ENCODE peak calls at places on chromosomes 16 and 17, in seven cellular contexts. One of them, this sample, is unnamed.

GRCh38 chr16:997440-998051 is 16.0 kb downstream of the SOX8 start:
- DNase-seq in breast epithelium: no peak
- DNase-seq in gastrocnemius medialis: no peak
- DNase-seq in IMR-90: peak; percentile 41
- DNase-seq in prostate gland: peak; percentile 46
- DNase-seq in esophagus muscularis mucosa: no peak
- DNase-seq in heart left ventricle: no peak
- DNase-seq in this sample: no peak

GRCh38 chr17:78933025-78933958 is 8.1 kb upstream of the TIMP2 start:
- DNase-seq in breast epithelium: no peak
- DNase-seq in gastrocnemius medialis: peak; percentile 73
- DNase-seq in IMR-90: peak; percentile 99
- DNase-seq in prostate gland: no peak
- DNase-seq in esophagus muscularis mucosa: no peak
- DNase-seq in heart left ventricle: peak; percentile 82
- DNase-seq in this sample: peak; percentile 92

GRCh38 chr16:67241008-67241900 is 6.0 kb downstream of the FHOD1 start:
- DNase-seq in breast epithelium: peak; percentile 87
- DNase-seq in gastrocnemius medialis: peak; percentile 95
- DNase-seq in IMR-90: peak; percentile 92
- DNase-seq in prostate gland: peak; percentile 73
- DNase-seq in esophagus muscularis mucosa: no peak
- DNase-seq in heart left ventricle: peak; percentile 89
- DNase-seq in this sample: no peak

GRCh38 chr17:20095366-20096080 is 86.4 kb downstream of the SPECC1 start:
- DNase-seq in breast epithelium: no peak
- DNase-seq in gastrocnemius medialis: peak; percentile 53
- DNase-seq in IMR-90: peak; percentile 13
- DNase-seq in prostate gland: peak; percentile 21
- DNase-seq in esophagus muscularis mucosa: no peak
- DNase-seq in heart left ventricle: peak; percentile 79
- DNase-seq in this sample: peak; percentile 62

GRCh38 chr17:3678821-3679175 is 10.2 kb downstream of the EMC6 start:
- DNase-seq in breast epithelium: no peak
- DNase-seq in gastrocnemius medialis: no peak
- DNase-seq in IMR-90: no peak
- DNase-seq in prostate gland: no peak
- DNase-seq in esophagus muscularis mucosa: no peak
- DNase-seq in heart left ventricle: no peak
- DNase-seq in this sample: no peak

GRCh38 chr16:4494746-4495490 is 18.7 kb downstream of the HMOX2 start:
- DNase-seq in breast epithelium: no peak
- DNase-seq in gastrocnemius medialis: no peak
- DNase-seq in IMR-90: peak; percentile 86
- DNase-seq in prostate gland: no peak
- DNase-seq in esophagus muscularis mucosa: no peak
- DNase-seq in heart left ventricle: no peak
- DNase-seq in this sample: no peak

GRCh38 chr16:66446737-66447136 is 19.6 kb downstream of the BEAN1 start:
- DNase-seq in breast epithelium: no peak
- DNase-seq in gastrocnemius medialis: no peak
- DNase-seq in IMR-90: no peak
- DNase-seq in prostate gland: no peak
- DNase-seq in esophagus muscularis mucosa: no peak
- DNase-seq in heart left ventricle: peak; percentile 59
- DNase-seq in this sample: no peak

GRCh38 chr16:55062446-55062845 is 131.8 kb downstream of the IRX5 start:
- DNase-seq in breast epithelium: no peak
- DNase-seq in gastrocnemius medialis: no peak
- DNase-seq in IMR-90: peak; percentile 4
- DNase-seq in prostate gland: no peak
- DNase-seq in esophagus muscularis mucosa: no peak
- DNase-seq in heart left ventricle: no peak
- DNase-seq in this sample: peak; percentile 39

GRCh38 chr16:64094170-64094960 is 1027.5 kb downstream of the CDH11 start:
- DNase-seq in breast epithelium: no peak
- DNase-seq in gastrocnemius medialis: no peak
- DNase-seq in IMR-90: peak; percentile 29
- DNase-seq in prostate gland: no peak
- DNase-seq in esophagus muscularis mucosa: no peak
- DNase-seq in heart left ventricle: no peak
- DNase-seq in this sample: no peak

GRCh38 chr16:23676924-23677480 is 1.7 kb upstream of the PLK1 start:
- DNase-seq in breast epithelium: no peak
- DNase-seq in gastrocnemius medialis: no peak
- DNase-seq in IMR-90: no peak
- DNase-seq in prostate gland: no peak
- DNase-seq in esophagus muscularis mucosa: no peak
- DNase-seq in heart left ventricle: no peak
- DNase-seq in this sample: peak; percentile 31

GRCh38 chr16:11546522-11547485 is 39.9 kb downstream of the LITAF start:
- DNase-seq in breast epithelium: no peak
- DNase-seq in gastrocnemius medialis: no peak
- DNase-seq in IMR-90: peak; percentile 85
- DNase-seq in prostate gland: no peak
- DNase-seq in esophagus muscularis mucosa: no peak
- DNase-seq in heart left ventricle: no peak
- DNase-seq in this sample: no peak

GRCh38 chr16:30472328-30472942 is at the start of gene ITGAL:
- DNase-seq in breast epithelium: no peak
- DNase-seq in gastrocnemius medialis: peak; percentile 31
- DNase-seq in IMR-90: no peak
- DNase-seq in prostate gland: no peak
- DNase-seq in esophagus muscularis mucosa: no peak
- DNase-seq in heart left ventricle: peak; percentile 52
- DNase-seq in this sample: peak; percentile 27

GRCh38 chr16:69563605-69564580 is 1.9 kb upstream of the NFAT5 start:
- DNase-seq in breast epithelium: no peak
- DNase-seq in gastrocnemius medialis: no peak
- DNase-seq in IMR-90: peak; percentile 65
- DNase-seq in prostate gland: no peak
- DNase-seq in esophagus muscularis mucosa: no peak
- DNase-seq in heart left ventricle: no peak
- DNase-seq in this sample: no peak

GRCh38 chr16:31301708-31302400 is 42.1 kb downstream of the ITGAM start:
- DNase-seq in breast epithelium: no peak
- DNase-seq in gastrocnemius medialis: no peak
- DNase-seq in IMR-90: no peak
- DNase-seq in prostate gland: no peak
- DNase-seq in esophagus muscularis mucosa: no peak
- DNase-seq in heart left ventricle: no peak
- DNase-seq in this sample: no peak

GRCh38 chr17:33242725-33243124 is 50.4 kb downstream of the ASIC2 start:
- DNase-seq in breast epithelium: no peak
- DNase-seq in gastrocnemius medialis: no peak
- DNase-seq in IMR-90: no peak
- DNase-seq in prostate gland: no peak
- DNase-seq in esophagus muscularis mucosa: no peak
- DNase-seq in heart left ventricle: no peak
- DNase-seq in this sample: no peak

GRCh38 chr16:20944861-20945390 is 44.4 kb downstream of the LYRM1 start:
- DNase-seq in breast epithelium: no peak
- DNase-seq in gastrocnemius medialis: no peak
- DNase-seq in IMR-90: peak; percentile 16
- DNase-seq in prostate gland: no peak
- DNase-seq in esophagus muscularis mucosa: no peak
- DNase-seq in heart left ventricle: no peak
- DNase-seq in this sample: no peak

GRCh38 chr17:28748852-28749515 is 5.2 kb downstream of the TRAF4 start:
- DNase-seq in breast epithelium: no peak
- DNase-seq in gastrocnemius medialis: no peak
- DNase-seq in IMR-90: no peak
- DNase-seq in prostate gland: no peak
- DNase-seq in esophagus muscularis mucosa: no peak
- DNase-seq in heart left ventricle: no peak
- DNase-seq in this sample: no peak

GRCh38 chr16:68700120-68700519 is 37.0 kb upstream of the CDH1 start:
- DNase-seq in breast epithelium: no peak
- DNase-seq in gastrocnemius medialis: no peak
- DNase-seq in IMR-90: peak; percentile 10
- DNase-seq in prostate gland: no peak
- DNase-seq in esophagus muscularis mucosa: no peak
- DNase-seq in heart left ventricle: no peak
- DNase-seq in this sample: no peak

GRCh38 chr17:47254403-47254943 is 846 bp downstream of the ITGB3 start:
- DNase-seq in breast epithelium: no peak
- DNase-seq in gastrocnemius medialis: no peak
- DNase-seq in IMR-90: no peak
- DNase-seq in prostate gland: no peak
- DNase-seq in esophagus muscularis mucosa: no peak
- DNase-seq in heart left ventricle: no peak
- DNase-seq in this sample: no peak

GRCh38 chr16:49733278-49734009 is 122.5 kb downstream of the ZNF423 start:
- DNase-seq in breast epithelium: no peak
- DNase-seq in gastrocnemius medialis: no peak
- DNase-seq in IMR-90: no peak
- DNase-seq in prostate gland: no peak
- DNase-seq in esophagus muscularis mucosa: no peak
- DNase-seq in heart left ventricle: no peak
- DNase-seq in this sample: no peak

GRCh38 chr16:82439678-82440293 is 187.0 kb upstream of the CDH13 start:
- DNase-seq in breast epithelium: no peak
- DNase-seq in gastrocnemius medialis: no peak
- DNase-seq in IMR-90: peak; percentile 4
- DNase-seq in prostate gland: no peak
- DNase-seq in esophagus muscularis mucosa: no peak
- DNase-seq in heart left ventricle: no peak
- DNase-seq in this sample: no peak
- TF ChIP-seq CTCF in breast epithelium: no peak
- TF ChIP-seq CTCF in gastrocnemius medialis: no peak
- TF ChIP-seq CTCF in IMR-90: peak; percentile 37
- TF ChIP-seq CTCF in prostate gland: no peak
- TF ChIP-seq CTCF in esophagus muscularis mucosa: no peak
- TF ChIP-seq CTCF in heart left ventricle: peak; percentile 13
- TF ChIP-seq CTCF in this sample: no peak

GRCh38 chr17:7292729-7293128 is 1.7 kb downstream of the YBX2 start:
- DNase-seq in breast epithelium: no peak
- DNase-seq in gastrocnemius medialis: peak; percentile 56
- DNase-seq in IMR-90: no peak
- DNase-seq in prostate gland: no peak
- DNase-seq in esophagus muscularis mucosa: no peak
- DNase-seq in heart left ventricle: no peak
- DNase-seq in this sample: no peak
- H3K4me3 ChIP-seq in breast epithelium: no peak overlapping the region
- H3K4me3 ChIP-seq in gastrocnemius medialis: no peak overlapping the region
- H3K4me3 ChIP-seq in IMR-90: no peak overlapping the region
- H3K4me3 ChIP-seq in prostate gland: no peak overlapping the region
- H3K4me3 ChIP-seq in esophagus muscularis mucosa: no peak overlapping the region
- H3K4me3 ChIP-seq in heart left ventricle: no peak overlapping the region
- H3K4me3 ChIP-seq in this sample: no peak overlapping the region

GRCh38 chr17:69144621-69145255 is 3.0 kb upstream of the ABCA6 start:
- DNase-seq in breast epithelium: no peak
- DNase-seq in gastrocnemius medialis: no peak
- DNase-seq in IMR-90: no peak
- DNase-seq in prostate gland: no peak
- DNase-seq in esophagus muscularis mucosa: no peak
- DNase-seq in heart left ventricle: no peak
- DNase-seq in this sample: no peak

GRCh38 chr17:69142473-69142802 is 743 bp upstream of the ABCA6 start:
- DNase-seq in breast epithelium: no peak
- DNase-seq in gastrocnemius medialis: no peak
- DNase-seq in IMR-90: peak; percentile 33
- DNase-seq in prostate gland: no peak
- DNase-seq in esophagus muscularis mucosa: no peak
- DNase-seq in heart left ventricle: no peak
- DNase-seq in this sample: peak; percentile 40

GRCh38 chr17:69143683-69144231 is 2.1 kb upstream of the ABCA6 start:
- DNase-seq in breast epithelium: no peak
- DNase-seq in gastrocnemius medialis: no peak
- DNase-seq in IMR-90: no peak
- DNase-seq in prostate gland: no peak
- DNase-seq in esophagus muscularis mucosa: no peak
- DNase-seq in heart left ventricle: no peak
- DNase-seq in this sample: no peak

GRCh38 chr17:69147460-69147859 is 5.8 kb upstream of the ABCA6 start:
- DNase-seq in breast epithelium: no peak
- DNase-seq in gastrocnemius medialis: no peak
- DNase-seq in IMR-90: no peak
- DNase-seq in prostate gland: no peak
- DNase-seq in esophagus muscularis mucosa: no peak
- DNase-seq in heart left ventricle: no peak
- DNase-seq in this sample: no peak

GRCh38 chr17:69141802-69142472 is at the start of gene ABCA6:
- DNase-seq in breast epithelium: no peak
- DNase-seq in gastrocnemius medialis: no peak
- DNase-seq in IMR-90: no peak
- DNase-seq in prostate gland: no peak
- DNase-seq in esophagus muscularis mucosa: no peak
- DNase-seq in heart left ventricle: no peak
- DNase-seq in this sample: no peak
- TF ChIP-seq POLR2A in breast epithelium: no peak
- TF ChIP-seq POLR2A in gastrocnemius medialis: no peak
- TF ChIP-seq POLR2A in IMR-90: no peak
- TF ChIP-seq POLR2A in prostate gland: no peak
- TF ChIP-seq POLR2A in esophagus muscularis mucosa: no peak
- TF ChIP-seq POLR2A in heart left ventricle: no peak
- TF ChIP-seq POLR2A in this sample: no peak

GRCh38 chr17:66290097-66290722 is 12.2 kb upstream of the PRKCA start:
- DNase-seq in breast epithelium: no peak
- DNase-seq in gastrocnemius medialis: no peak
- DNase-seq in IMR-90: no peak
- DNase-seq in prostate gland: no peak
- DNase-seq in esophagus muscularis mucosa: no peak
- DNase-seq in heart left ventricle: no peak
- DNase-seq in this sample: no peak
- TF ChIP-seq CTCF in breast epithelium: no peak
- TF ChIP-seq CTCF in gastrocnemius medialis: peak; percentile 39
- TF ChIP-seq CTCF in IMR-90: peak; percentile 29
- TF ChIP-seq CTCF in prostate gland: no peak
- TF ChIP-seq CTCF in esophagus muscularis mucosa: peak; percentile 39
- TF ChIP-seq CTCF in heart left ventricle: no peak
- TF ChIP-seq CTCF in this sample: no peak

This sample was measured in lower leg skin.